ENCODE peak calls at places on chromosomes 5 and 9, in four cellular contexts. One of them, this sample, is unnamed.

GRCh38 chr9:122225323-122226141 is 3.2 kb downstream of the LHX6 start:
- DNase-seq in K562: no peak
- DNase-seq in GM12878: no peak
- DNase-seq in HepG2: no peak
- DNase-seq in this sample: no peak

GRCh38 chr9:19631181-19631580 is 157.7 kb downstream of the SLC24A2 start:
- DNase-seq in K562: no peak
- DNase-seq in GM12878: no peak
- DNase-seq in HepG2: no peak
- DNase-seq in this sample: no peak

GRCh38 chr9:92590386-92590785 is 54.6 kb upstream of the ECM2 start:
- DNase-seq in K562: no peak
- DNase-seq in GM12878: no peak
- DNase-seq in HepG2: no peak
- DNase-seq in this sample: no peak

GRCh38 chr9:100087218-100087617 is 11.6 kb downstream of the ERP44 start:
- DNase-seq in K562: no peak
- DNase-seq in GM12878: no peak
- DNase-seq in HepG2: no peak
- DNase-seq in this sample: no peak

GRCh38 chr5:169295241-169295747 is 5.6 kb downstream of the SLIT3 start:
- DNase-seq in K562: no peak
- DNase-seq in GM12878: no peak
- DNase-seq in HepG2: no peak
- DNase-seq in this sample: no peak

GRCh38 chr5:66814146-66814991 is 218.2 kb downstream of the MAST4 start:
- DNase-seq in K562: peak; percentile 42
- DNase-seq in GM12878: peak; percentile 5
- DNase-seq in HepG2: peak; percentile 32
- DNase-seq in this sample: peak; percentile 57

GRCh38 chr5:55868846-55869245 is 17.7 kb downstream of the IL31RA start:
- DNase-seq in K562: peak; percentile 10
- DNase-seq in GM12878: no peak
- DNase-seq in HepG2: peak; percentile 19
- DNase-seq in this sample: no peak

GRCh38 chr9:126436545-126437269 is 110.1 kb downstream of the MVB12B start:
- DNase-seq in K562: no peak
- DNase-seq in GM12878: no peak
- DNase-seq in HepG2: no peak
- DNase-seq in this sample: no peak

GRCh38 chr5:76104027-76104426 is 20.8 kb downstream of the SV2C start:
- DNase-seq in K562: no peak
- DNase-seq in GM12878: no peak
- DNase-seq in HepG2: peak; percentile 11
- DNase-seq in this sample: peak; percentile 32

GRCh38 chr5:175654807-175655206 is 3.1 kb upstream of the HRH2 start:
- DNase-seq in K562: no peak
- DNase-seq in GM12878: no peak
- DNase-seq in HepG2: no peak
- DNase-seq in this sample: no peak

GRCh38 chr9:37920471-37921167 is 16.7 kb upstream of the SLC25A51 start:
- DNase-seq in K562: peak; percentile 35
- DNase-seq in GM12878: no peak
- DNase-seq in HepG2: no peak
- DNase-seq in this sample: peak; percentile 26

GRCh38 chr9:96202971-96203780 is 98.8 kb downstream of the HSD17B3 start:
- DNase-seq in K562: no peak
- DNase-seq in GM12878: no peak
- DNase-seq in HepG2: no peak
- DNase-seq in this sample: no peak

GRCh38 chr5:171295299-171295698 is 13.7 kb upstream of the TLX3 start:
- DNase-seq in K562: no peak
- DNase-seq in GM12878: no peak
- DNase-seq in HepG2: no peak
- DNase-seq in this sample: no peak

GRCh38 chr5:108749130-108749861 is 1.6 kb downstream of the FER start:
- DNase-seq in K562: peak; percentile 63
- DNase-seq in GM12878: no peak
- DNase-seq in HepG2: no peak
- DNase-seq in this sample: peak; percentile 69

GRCh38 chr9:131238402-131239021 is 37.8 kb downstream of the FAM78A start:
- DNase-seq in K562: no peak
- DNase-seq in GM12878: no peak
- DNase-seq in HepG2: no peak
- DNase-seq in this sample: no peak

GRCh38 chr9:134571946-134572914 is 69.4 kb upstream of the COL5A1 start:
- DNase-seq in K562: no peak
- DNase-seq in GM12878: no peak
- DNase-seq in HepG2: no peak
- DNase-seq in this sample: no peak

GRCh38 chr5:99807346-99807745 is 727.8 kb upstream of the FAM174A start:
- DNase-seq in K562: no peak
- DNase-seq in GM12878: no peak
- DNase-seq in HepG2: no peak
- DNase-seq in this sample: no peak

GRCh38 chr5:94558028-94558427 is 60.4 kb downstream of the KIAA0825 start:
- DNase-seq in K562: no peak
- DNase-seq in GM12878: no peak
- DNase-seq in HepG2: no peak
- DNase-seq in this sample: no peak

GRCh38 chr9:92614123-92614510 is 55.8 kb downstream of the IPPK start:
- DNase-seq in K562: no peak
- DNase-seq in GM12878: no peak
- DNase-seq in HepG2: no peak
- DNase-seq in this sample: no peak

GRCh38 chr5:107805166-107805565 is 134.4 kb upstream of the EFNA5 start:
- DNase-seq in K562: no peak
- DNase-seq in GM12878: no peak
- DNase-seq in HepG2: no peak
- DNase-seq in this sample: no peak

GRCh38 chr9:135302329-135303279 is 177.0 kb upstream of the PPP1R26 start:
- DNase-seq in K562: no peak
- DNase-seq in GM12878: no peak
- DNase-seq in HepG2: no peak
- DNase-seq in this sample: no peak

GRCh38 chr5:94968507-94969095 is 316.3 kb downstream of the MCTP1 start:
- DNase-seq in K562: peak; percentile 14
- DNase-seq in GM12878: peak; percentile 26
- DNase-seq in HepG2: peak; percentile 75
- DNase-seq in this sample: peak; percentile 48

GRCh38 chr5:132001647-132002561 is 9.6 kb downstream of the ACSL6 start:
- DNase-seq in K562: no peak
- DNase-seq in GM12878: no peak
- DNase-seq in HepG2: peak; percentile 97
- DNase-seq in this sample: no peak

GRCh38 chr5:135557034-135557838 is 21.5 kb upstream of the NEUROG1 start:
- DNase-seq in K562: no peak
- DNase-seq in GM12878: no peak
- DNase-seq in HepG2: no peak
- DNase-seq in this sample: no peak

GRCh38 chr5:82147860-82148573 is 130.1 kb downstream of the RPS23 start:
- DNase-seq in K562: no peak
- DNase-seq in GM12878: no peak
- DNase-seq in HepG2: no peak
- DNase-seq in this sample: no peak

GRCh38 chr5:143413964-143414669 is 10.6 kb upstream of the NR3C1 start:
- DNase-seq in K562: no peak
- DNase-seq in GM12878: no peak
- DNase-seq in HepG2: no peak
- DNase-seq in this sample: no peak
- TF ChIP-seq FOXK2 in K562: no peak
- TF ChIP-seq FOXK2 in GM12878: no peak
- TF ChIP-seq FOXK2 in HepG2: no peak
- TF ChIP-seq FOXK2 in this sample: no peak

DNA sequence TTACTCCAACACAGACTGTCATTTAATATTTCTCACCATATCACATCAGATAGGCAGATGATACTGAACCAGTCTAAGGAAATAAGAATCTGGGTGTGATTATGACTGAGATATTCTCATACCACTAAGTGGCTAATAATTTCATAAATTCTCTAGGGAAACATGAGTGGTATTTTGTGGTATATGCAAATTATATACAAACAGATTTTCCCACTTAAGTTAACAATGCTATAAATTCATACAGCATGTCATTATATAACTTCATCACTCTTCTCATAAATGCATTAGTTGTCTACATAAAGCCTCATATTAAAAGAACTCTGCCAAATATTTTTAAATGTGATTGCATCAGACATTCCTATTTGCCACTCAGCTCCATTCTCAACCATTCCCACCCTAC is 226.6 kb downstream of the TLE1 start:
- DNase-seq in K562: no peak
- DNase-seq in GM12878: no peak
- DNase-seq in HepG2: no peak
- DNase-seq in this sample: no peak
- TF ChIP-seq SP1 in K562: no peak
- TF ChIP-seq SP1 in GM12878: no peak
- TF ChIP-seq SP1 in HepG2: no peak
- TF ChIP-seq SP1 in this sample: no peak

GRCh38 chr5:176685010-176685409 is 37.7 kb downstream of the TSPAN17 start:
- DNase-seq in K562: no peak
- DNase-seq in GM12878: no peak
- DNase-seq in HepG2: no peak
- DNase-seq in this sample: no peak

GRCh38 chr5:176691524-176691923 is 44.2 kb downstream of the TSPAN17 start:
- DNase-seq in K562: no peak
- DNase-seq in GM12878: no peak
- DNase-seq in HepG2: no peak
- DNase-seq in this sample: no peak

GRCh38 chr5:176690911-176691310 is 43.6 kb downstream of the TSPAN17 start:
- DNase-seq in K562: no peak
- DNase-seq in GM12878: no peak
- DNase-seq in HepG2: no peak
- DNase-seq in this sample: no peak

GRCh38 chr5:176687247-176687646 is 40.0 kb downstream of the TSPAN17 start:
- DNase-seq in K562: no peak
- DNase-seq in GM12878: no peak
- DNase-seq in HepG2: no peak
- DNase-seq in this sample: no peak

GRCh38 chr5:176687881-176688280 is 40.6 kb downstream of the TSPAN17 start:
- DNase-seq in K562: no peak
- DNase-seq in GM12878: no peak
- DNase-seq in HepG2: no peak
- DNase-seq in this sample: no peak
- TF ChIP-seq FOXK2 in K562: no peak
- TF ChIP-seq FOXK2 in GM12878: no peak
- TF ChIP-seq FOXK2 in HepG2: no peak
- TF ChIP-seq FOXK2 in this sample: no peak

GRCh38 chr9:109794361-109795012 is 14.5 kb downstream of the PALM2AKAP2 start:
- DNase-seq in K562: no peak
- DNase-seq in GM12878: no peak
- DNase-seq in HepG2: no peak
- DNase-seq in this sample: no peak
- TF ChIP-seq SP1 in K562: no peak
- TF ChIP-seq SP1 in GM12878: no peak
- TF ChIP-seq SP1 in HepG2: no peak
- TF ChIP-seq SP1 in this sample: no peak

GRCh38 chr9:101311759-101312420 is 72.9 kb downstream of the BAAT start:
- DNase-seq in K562: peak; percentile 56
- DNase-seq in GM12878: peak; percentile 23
- DNase-seq in HepG2: peak; percentile 93
- DNase-seq in this sample: peak; percentile 36
- TF ChIP-seq FOXK2 in K562: no peak
- TF ChIP-seq FOXK2 in GM12878: no peak
- TF ChIP-seq FOXK2 in HepG2: no peak
- TF ChIP-seq FOXK2 in this sample: no peak

GRCh38 chr5:138230981-138231589 is 18.0 kb upstream of the CDC23 start:
- DNase-seq in K562: no peak
- DNase-seq in GM12878: no peak
- DNase-seq in HepG2: peak; percentile 18
- DNase-seq in this sample: no peak
- TF ChIP-seq SP1 in K562: no peak
- TF ChIP-seq SP1 in GM12878: no peak
- TF ChIP-seq SP1 in HepG2: no peak
- TF ChIP-seq SP1 in this sample: no peak

GRCh38 chr9:4116091-4116581 is 183.7 kb downstream of the GLIS3 start:
- DNase-seq in K562: no peak
- DNase-seq in GM12878: no peak
- DNase-seq in HepG2: no peak
- DNase-seq in this sample: no peak

GRCh38 chr9:4111233-4112000 is 188.5 kb downstream of the GLIS3 start:
- DNase-seq in K562: no peak
- DNase-seq in GM12878: no peak
- DNase-seq in HepG2: no peak
- DNase-seq in this sample: no peak

GRCh38 chr9:4110562-4110961 is 189.3 kb downstream of the GLIS3 start:
- DNase-seq in K562: no peak
- DNase-seq in GM12878: no peak
- DNase-seq in HepG2: no peak
- DNase-seq in this sample: no peak

GRCh38 chr9:4114569-4115505 is 185.0 kb downstream of the GLIS3 start:
- DNase-seq in K562: no peak
- DNase-seq in GM12878: no peak
- DNase-seq in HepG2: no peak
- DNase-seq in this sample: no peak

DNA sequence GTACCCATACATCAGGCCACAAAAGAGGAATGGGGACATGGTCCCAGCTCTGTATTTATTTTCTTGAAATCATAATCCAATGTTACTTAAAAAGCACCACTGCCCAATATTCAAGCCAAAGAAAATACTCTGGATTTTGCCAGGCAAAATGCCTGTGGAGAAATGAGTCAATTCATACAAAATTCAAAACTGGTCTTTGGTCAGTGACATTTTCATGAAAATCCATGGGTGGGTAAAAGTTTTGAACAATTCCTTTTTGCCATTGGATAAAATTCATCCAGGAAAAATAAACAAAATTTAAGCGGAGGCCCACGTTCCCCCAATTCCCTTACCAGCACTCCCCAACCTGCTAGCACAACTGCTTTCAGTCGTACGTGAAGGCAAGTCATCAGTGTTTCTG is 186.2 kb downstream of the GLIS3 start:
- DNase-seq in K562: no peak
- DNase-seq in GM12878: no peak
- DNase-seq in HepG2: no peak
- DNase-seq in this sample: no peak
- TF ChIP-seq FOXK2 in K562: no peak
- TF ChIP-seq FOXK2 in GM12878: no peak
- TF ChIP-seq FOXK2 in HepG2: no peak
- TF ChIP-seq FOXK2 in this sample: no peak